ENCODE peak calls at places on chromosome 21, in seven cellular contexts. L is osteocyte, J is Right ventricle myocardium superior, G is NCI-H460, M is GM12892, Q is mucosa of descending colon, O is body of pancreas. X is an unnamed sample.

GRCh38 chr21:25733859-25734653 is 648 bp downstream of the ATP5PF start:
- DNase-seq in Q (no peak), M (no peak), L (no peak), O (no peak), J (no peak), G (no peak), X (no peak)

GRCh38 chr21:38533887-38534286 is 35.6 kb upstream of the ERG start:
- DNase-seq in J (no peak), G (no peak), M (no peak), O (no peak), L (no peak), Q (no peak), X (no peak)

GRCh38 chr21:45799765-45800338 is 156.3 kb downstream of the PCBP3 start:
- DNase-seq in J (no peak), Q (no peak), G (no peak), L (no peak), O (no peak), M (no peak), X (no peak)

GRCh38 chr21:42859891-42860230 is 19.5 kb downstream of the WDR4 start:
- DNase-seq in M (no peak), Q (no peak), O (no peak), G (no peak), L (no peak), J (no peak), X (no peak)

GRCh38 chr21:32795376-32795775 is 23.8 kb upstream of the PAXBP1 start:
- DNase-seq in M (no peak), Q (no peak), J (no peak), O (no peak), L (no peak), G (no peak), X (no peak)

GRCh38 chr21:41750051-41750450 is 16.8 kb downstream of the RIPK4 start:
- DNase-seq in M (no peak), G (no peak), Q (no peak), L (no peak), O (no peak), J (no peak), X (no peak)

GRCh38 chr21:40176732-40177131 is 309.5 kb downstream of the PCP4 start:
- DNase-seq in M (no peak), G (no peak), J (no peak), O (no peak), L (no peak), Q (no peak), X (peak)

GRCh38 chr21:42597487-42598158 is 55.8 kb upstream of the PDE9A start:
- DNase-seq in L (no peak), O (no peak), J (no peak), Q (no peak), M (no peak), G (no peak), X (no peak)

GRCh38 chr21:40809673-40810072 is 37.3 kb downstream of the DSCAM start:
- DNase-seq in O (no peak), Q (no peak), L (no peak), M (no peak), G (no peak), J (no peak), X (no peak)

GRCh38 chr21:15659768-15660423 is 69.9 kb upstream of the USP25 start:
- DNase-seq in M (no peak), G (no peak), J (no peak), O (no peak), Q (peak), L (no peak), X (no peak)

GRCh38 chr21:33300701-33301631 is 23.8 kb upstream of the IFNAR1 start:
- DNase-seq in M (no peak), Q (no peak), O (no peak), J (no peak), L (no peak), G (no peak), X (peak)

GRCh38 chr21:42424848-42425602 is 21.3 kb downstream of the UBASH3A start:
- DNase-seq in G (no peak), J (no peak), Q (peak), M (no peak), L (no peak), O (no peak), X (no peak)

GRCh38 chr21:16086936-16087335 is 357.2 kb downstream of the USP25 start:
- DNase-seq in M (no peak), J (no peak), G (no peak), Q (no peak), O (no peak), L (no peak), X (no peak)

GRCh38 chr21:14675774-14676530 is 129.8 kb upstream of the SAMSN1 start:
- DNase-seq in L (no peak), O (no peak), M (no peak), J (no peak), Q (no peak), G (no peak), X (no peak)

GRCh38 chr21:45996311-45997204 is 15.0 kb downstream of the COL6A1 start:
- DNase-seq in Q (peak), M (peak), O (peak), J (peak), L (peak), G (no peak), X (no peak)

GRCh38 chr21:44582055-44582454 is 1.7 kb upstream of the KRTAP10-5 start:
- DNase-seq in M (no peak), J (no peak), G (no peak), O (no peak), L (peak), Q (no peak), X (no peak)

GRCh38 chr21:38140192-38140905 is 116.4 kb upstream of the KCNJ15 start:
- DNase-seq in O (peak), L (no peak), M (no peak), J (peak), Q (no peak), G (peak), X (peak)

GRCh38 chr21:26032263-26032662 is 138.3 kb downstream of the APP start:
- DNase-seq in J (no peak), O (no peak), M (no peak), L (no peak), G (no peak), Q (no peak), X (no peak)

GRCh38 chr21:33642896-33643657 is 776 bp downstream of the ITSN1 start:
- DNase-seq in M (peak), Q (peak), J (peak), G (no peak), O (peak), L (peak), X (no peak)